ENCODE peak calls at places on chromosome 3, in ten cellular contexts. One of them, this sample, is unnamed.

GRCh38 chr3:127115691-127116351 is 77.1 kb upstream of the PRR23E start:
- DNase-seq in suprapubic skin: peak
- DNase-seq in H1: no peak
- DNase-seq in sigmoid colon: no peak
- DNase-seq in SK-N-SH: no peak
- DNase-seq in transverse colon: no peak
- DNase-seq in stomach: no peak
- DNase-seq in GM12878: no peak
- DNase-seq in upper lobe of left lung: no peak
- DNase-seq in HepG2: peak
- DNase-seq in this sample: no peak

GRCh38 chr3:183629546-183630301 is 5.7 kb upstream of the KLHL24 start:
- DNase-seq in SK-N-SH: no peak
- DNase-seq in upper lobe of left lung: no peak
- DNase-seq in GM12878: no peak
- DNase-seq in HepG2: no peak
- DNase-seq in sigmoid colon: no peak
- DNase-seq in transverse colon: no peak
- DNase-seq in H1: no peak
- DNase-seq in stomach: no peak
- DNase-seq in suprapubic skin: no peak
- DNase-seq in this sample: no peak

GRCh38 chr3:186383026-186383993 is 21.3 kb upstream of the DGKG start:
- DNase-seq in suprapubic skin: no peak
- DNase-seq in HepG2: no peak
- DNase-seq in sigmoid colon: no peak
- DNase-seq in transverse colon: no peak
- DNase-seq in H1: no peak
- DNase-seq in GM12878: no peak
- DNase-seq in SK-N-SH: no peak
- DNase-seq in stomach: no peak
- DNase-seq in upper lobe of left lung: peak
- DNase-seq in this sample: no peak

GRCh38 chr3:176988795-176989194 is 208.5 kb downstream of the TBL1XR1 start:
- DNase-seq in GM12878: no peak
- DNase-seq in upper lobe of left lung: no peak
- DNase-seq in SK-N-SH: no peak
- DNase-seq in sigmoid colon: no peak
- DNase-seq in H1: no peak
- DNase-seq in HepG2: no peak
- DNase-seq in suprapubic skin: no peak
- DNase-seq in stomach: no peak
- DNase-seq in transverse colon: no peak
- DNase-seq in this sample: no peak

GRCh38 chr3:134065836-134066538 is 36.3 kb upstream of the SLCO2A1 start:
- DNase-seq in SK-N-SH: no peak
- DNase-seq in HepG2: no peak
- DNase-seq in GM12878: no peak
- DNase-seq in transverse colon: no peak
- DNase-seq in sigmoid colon: no peak
- DNase-seq in upper lobe of left lung: no peak
- DNase-seq in stomach: no peak
- DNase-seq in suprapubic skin: peak
- DNase-seq in H1: peak
- DNase-seq in this sample: peak

GRCh38 chr3:43426388-43426787 is 140.0 kb downstream of the SNRK start:
- DNase-seq in upper lobe of left lung: no peak
- DNase-seq in transverse colon: no peak
- DNase-seq in suprapubic skin: no peak
- DNase-seq in sigmoid colon: no peak
- DNase-seq in GM12878: no peak
- DNase-seq in HepG2: no peak
- DNase-seq in stomach: no peak
- DNase-seq in H1: no peak
- DNase-seq in SK-N-SH: peak
- DNase-seq in this sample: no peak

GRCh38 chr3:53194218-53195065 is 33.4 kb downstream of the PRKCD start:
- DNase-seq in transverse colon: no peak
- DNase-seq in H1: no peak
- DNase-seq in suprapubic skin: no peak
- DNase-seq in upper lobe of left lung: no peak
- DNase-seq in SK-N-SH: peak
- DNase-seq in stomach: no peak
- DNase-seq in sigmoid colon: peak
- DNase-seq in HepG2: no peak
- DNase-seq in GM12878: no peak
- DNase-seq in this sample: no peak

GRCh38 chr3:58032186-58032585 is 24.0 kb downstream of the FLNB start:
- DNase-seq in sigmoid colon: no peak
- DNase-seq in stomach: no peak
- DNase-seq in upper lobe of left lung: no peak
- DNase-seq in SK-N-SH: no peak
- DNase-seq in GM12878: no peak
- DNase-seq in H1: no peak
- DNase-seq in transverse colon: no peak
- DNase-seq in suprapubic skin: no peak
- DNase-seq in HepG2: no peak
- DNase-seq in this sample: no peak

GRCh38 chr3:58536501-58537411 is at the start of gene ACOX2:
- DNase-seq in transverse colon: peak
- DNase-seq in stomach: peak
- DNase-seq in upper lobe of left lung: peak
- DNase-seq in suprapubic skin: no peak
- DNase-seq in H1: no peak
- DNase-seq in HepG2: no peak
- DNase-seq in sigmoid colon: peak
- DNase-seq in SK-N-SH: no peak
- DNase-seq in GM12878: no peak
- DNase-seq in this sample: peak

GRCh38 chr3:9352917-9353823 is 9.7 kb upstream of the THUMPD3 start:
- DNase-seq in HepG2: peak
- DNase-seq in stomach: peak
- DNase-seq in suprapubic skin: no peak
- DNase-seq in upper lobe of left lung: no peak
- DNase-seq in H1: peak
- DNase-seq in GM12878: peak
- DNase-seq in transverse colon: peak
- DNase-seq in sigmoid colon: peak
- DNase-seq in SK-N-SH: peak
- DNase-seq in this sample: no peak

GRCh38 chr3:134299185-134299887 is 48.7 kb upstream of the RYK start:
- DNase-seq in HepG2: no peak
- DNase-seq in transverse colon: no peak
- DNase-seq in stomach: no peak
- DNase-seq in sigmoid colon: no peak
- DNase-seq in H1: no peak
- DNase-seq in suprapubic skin: no peak
- DNase-seq in upper lobe of left lung: no peak
- DNase-seq in SK-N-SH: no peak
- DNase-seq in GM12878: no peak
- DNase-seq in this sample: no peak

GRCh38 chr3:185332026-185332735 is 30.8 kb upstream of the MAP3K13 start:
- DNase-seq in sigmoid colon: no peak
- DNase-seq in GM12878: peak
- DNase-seq in SK-N-SH: no peak
- DNase-seq in upper lobe of left lung: no peak
- DNase-seq in suprapubic skin: no peak
- DNase-seq in transverse colon: no peak
- DNase-seq in stomach: no peak
- DNase-seq in HepG2: peak
- DNase-seq in H1: no peak
- DNase-seq in this sample: no peak

GRCh38 chr3:16500093-16500492 is 13.4 kb downstream of the RFTN1 start:
- DNase-seq in sigmoid colon: no peak
- DNase-seq in H1: no peak
- DNase-seq in SK-N-SH: no peak
- DNase-seq in HepG2: no peak
- DNase-seq in upper lobe of left lung: no peak
- DNase-seq in suprapubic skin: no peak
- DNase-seq in GM12878: no peak
- DNase-seq in transverse colon: no peak
- DNase-seq in stomach: no peak
- DNase-seq in this sample: no peak

DNA sequence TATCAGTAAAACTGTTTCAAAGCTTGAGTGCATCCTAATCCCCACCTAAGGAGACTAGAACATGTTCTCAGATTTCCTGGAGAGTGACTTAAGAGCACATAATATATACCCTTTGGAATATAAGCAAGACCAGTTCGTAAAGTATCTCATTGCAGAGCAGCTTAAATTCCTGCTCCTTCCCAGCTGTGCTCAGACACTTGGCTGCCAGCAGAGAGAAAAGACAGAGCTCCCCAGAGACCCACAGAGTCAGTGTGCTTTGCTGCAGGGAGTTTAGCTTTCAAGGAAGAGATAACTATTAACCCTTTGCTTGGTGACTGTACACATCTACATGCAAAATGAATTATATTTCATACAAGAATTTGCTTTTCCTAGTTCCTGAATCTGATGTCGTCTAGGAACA is 338.1 kb upstream of the ARHGEF26 start:
- DNase-seq in SK-N-SH: no peak
- DNase-seq in upper lobe of left lung: no peak
- DNase-seq in transverse colon: no peak
- DNase-seq in stomach: no peak
- DNase-seq in sigmoid colon: peak
- DNase-seq in suprapubic skin: no peak
- DNase-seq in H1: no peak
- DNase-seq in GM12878: no peak
- DNase-seq in HepG2: no peak
- DNase-seq in this sample: no peak
- TF ChIP-seq POLR2AphosphoS5 in SK-N-SH: no peak
- TF ChIP-seq POLR2AphosphoS5 in upper lobe of left lung: no peak
- TF ChIP-seq POLR2AphosphoS5 in transverse colon: no peak
- TF ChIP-seq POLR2AphosphoS5 in stomach: no peak
- TF ChIP-seq POLR2AphosphoS5 in sigmoid colon: no peak
- TF ChIP-seq POLR2AphosphoS5 in suprapubic skin: no peak
- TF ChIP-seq POLR2AphosphoS5 in H1: no peak
- TF ChIP-seq POLR2AphosphoS5 in GM12878: no peak
- TF ChIP-seq POLR2AphosphoS5 in HepG2: no peak
- TF ChIP-seq POLR2AphosphoS5 in this sample: no peak

GRCh38 chr3:165446555-165446954 is 250.4 kb upstream of the SLITRK3 start:
- DNase-seq in sigmoid colon: no peak
- DNase-seq in SK-N-SH: no peak
- DNase-seq in upper lobe of left lung: no peak
- DNase-seq in stomach: no peak
- DNase-seq in H1: no peak
- DNase-seq in transverse colon: no peak
- DNase-seq in GM12878: no peak
- DNase-seq in suprapubic skin: no peak
- DNase-seq in HepG2: no peak
- DNase-seq in this sample: no peak

GRCh38 chr3:165440380-165440779 is 244.2 kb upstream of the SLITRK3 start:
- DNase-seq in GM12878: peak
- DNase-seq in upper lobe of left lung: no peak
- DNase-seq in transverse colon: no peak
- DNase-seq in stomach: no peak
- DNase-seq in suprapubic skin: no peak
- DNase-seq in H1: no peak
- DNase-seq in SK-N-SH: no peak
- DNase-seq in sigmoid colon: no peak
- DNase-seq in HepG2: no peak
- DNase-seq in this sample: no peak

GRCh38 chr3:165439765-165440164 is 243.6 kb upstream of the SLITRK3 start:
- DNase-seq in GM12878: peak
- DNase-seq in upper lobe of left lung: no peak
- DNase-seq in sigmoid colon: no peak
- DNase-seq in H1: no peak
- DNase-seq in transverse colon: no peak
- DNase-seq in HepG2: no peak
- DNase-seq in SK-N-SH: no peak
- DNase-seq in suprapubic skin: no peak
- DNase-seq in stomach: no peak
- DNase-seq in this sample: no peak

GRCh38 chr3:165443664-165444063 is 247.5 kb upstream of the SLITRK3 start:
- DNase-seq in GM12878: no peak
- DNase-seq in stomach: no peak
- DNase-seq in HepG2: no peak
- DNase-seq in suprapubic skin: no peak
- DNase-seq in transverse colon: no peak
- DNase-seq in upper lobe of left lung: no peak
- DNase-seq in H1: no peak
- DNase-seq in SK-N-SH: no peak
- DNase-seq in sigmoid colon: no peak
- DNase-seq in this sample: no peak

GRCh38 chr3:165444745-165445144 is 248.6 kb upstream of the SLITRK3 start:
- DNase-seq in SK-N-SH: no peak
- DNase-seq in transverse colon: no peak
- DNase-seq in HepG2: no peak
- DNase-seq in GM12878: no peak
- DNase-seq in suprapubic skin: no peak
- DNase-seq in sigmoid colon: no peak
- DNase-seq in upper lobe of left lung: no peak
- DNase-seq in H1: no peak
- DNase-seq in stomach: no peak
- DNase-seq in this sample: no peak
- TF ChIP-seq EP300 in SK-N-SH: no peak
- TF ChIP-seq EP300 in transverse colon: no peak
- TF ChIP-seq EP300 in HepG2: no peak
- TF ChIP-seq EP300 in GM12878: no peak
- TF ChIP-seq EP300 in suprapubic skin: no peak
- TF ChIP-seq EP300 in sigmoid colon: no peak
- TF ChIP-seq EP300 in upper lobe of left lung: no peak
- TF ChIP-seq EP300 in H1: no peak
- TF ChIP-seq EP300 in stomach: no peak
- TF ChIP-seq EP300 in this sample: no peak

DNA sequence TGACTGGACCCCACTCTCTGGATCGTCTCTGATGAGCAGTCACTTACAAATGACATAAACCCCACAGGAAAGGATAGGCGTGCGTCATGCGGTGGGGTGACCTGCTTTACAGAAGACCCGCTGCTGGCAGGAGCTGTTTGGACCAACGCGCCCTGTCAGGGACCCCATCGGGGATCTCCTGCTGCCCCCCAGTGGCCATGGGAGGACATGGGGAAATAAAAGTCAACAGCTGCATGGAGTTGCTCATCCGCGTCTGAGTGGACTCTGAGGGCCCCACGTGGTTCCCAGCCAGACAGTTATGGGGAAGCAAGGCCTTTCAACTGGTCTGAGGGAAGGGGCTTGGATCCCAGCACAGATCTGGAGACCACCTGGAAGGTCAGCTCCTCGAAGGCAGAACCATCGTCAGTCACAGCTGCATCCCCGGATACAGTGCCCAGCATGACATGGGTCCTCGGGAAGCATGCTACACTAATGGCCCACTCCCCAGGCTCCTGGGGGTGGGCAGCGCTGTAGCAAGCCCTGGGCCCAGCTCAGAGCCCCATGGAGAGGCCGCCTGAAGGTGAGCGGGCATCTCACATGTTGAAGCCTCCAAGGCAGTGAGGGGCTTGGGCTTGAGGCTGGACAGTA is 32.1 kb downstream of the PTH1R start:
- DNase-seq in upper lobe of left lung: peak
- DNase-seq in stomach: peak
- DNase-seq in SK-N-SH: peak
- DNase-seq in H1: peak
- DNase-seq in sigmoid colon: peak
- DNase-seq in GM12878: no peak
- DNase-seq in transverse colon: peak
- DNase-seq in HepG2: peak
- DNase-seq in suprapubic skin: peak
- DNase-seq in this sample: no peak
- TF ChIP-seq POLR2AphosphoS5 in upper lobe of left lung: no peak
- TF ChIP-seq POLR2AphosphoS5 in stomach: peak
- TF ChIP-seq POLR2AphosphoS5 in SK-N-SH: no peak
- TF ChIP-seq POLR2AphosphoS5 in H1: no peak
- TF ChIP-seq POLR2AphosphoS5 in sigmoid colon: no peak
- TF ChIP-seq POLR2AphosphoS5 in GM12878: no peak
- TF ChIP-seq POLR2AphosphoS5 in transverse colon: no peak
- TF ChIP-seq POLR2AphosphoS5 in HepG2: no peak
- TF ChIP-seq POLR2AphosphoS5 in suprapubic skin: no peak
- TF ChIP-seq POLR2AphosphoS5 in this sample: peak

GRCh38 chr3:123759311-123759710 is 124.8 kb downstream of the MYLK start:
- DNase-seq in HepG2: no peak
- DNase-seq in H1: peak
- DNase-seq in upper lobe of left lung: no peak
- DNase-seq in SK-N-SH: no peak
- DNase-seq in suprapubic skin: no peak
- DNase-seq in GM12878: no peak
- DNase-seq in transverse colon: no peak
- DNase-seq in sigmoid colon: no peak
- DNase-seq in stomach: no peak
- DNase-seq in this sample: no peak
- TF ChIP-seq EP300 in HepG2: no peak
- TF ChIP-seq EP300 in H1: no peak
- TF ChIP-seq EP300 in upper lobe of left lung: no peak
- TF ChIP-seq EP300 in SK-N-SH: peak
- TF ChIP-seq EP300 in suprapubic skin: no peak
- TF ChIP-seq EP300 in GM12878: no peak
- TF ChIP-seq EP300 in transverse colon: no peak
- TF ChIP-seq EP300 in sigmoid colon: no peak
- TF ChIP-seq EP300 in stomach: no peak
- TF ChIP-seq EP300 in this sample: no peak